ENCODE peak calls at places on chromosome 10, in four cellular contexts. Z is keratinocyte, K is GM23248, O is mesendoderm. W is an unnamed sample.

GRCh38 chr10:43863270-43863669 is 214.6 kb upstream of the ZNF32 start:
- DNase-seq in Z (no peak), K (no peak), O (no peak), W (no peak)

GRCh38 chr10:51547941-51548340 is 151.5 kb downstream of the CSTF2T start:
- DNase-seq in Z (no peak), K (no peak), O (no peak), W (no peak)

GRCh38 chr10:132109341-132110072 is 43.8 kb downstream of the JAKMIP3 start:
- DNase-seq in Z (no peak), K (peak), O (no peak), W (no peak)

GRCh38 chr10:17113346-17113745 is 16.3 kb downstream of the CUBN start:
- DNase-seq in Z (peak), K (peak), O (no peak), W (no peak)

GRCh38 chr10:12723240-12723639 is 278.3 kb downstream of the CCDC3 start:
- DNase-seq in Z (no peak), K (no peak), O (no peak), W (no peak)

GRCh38 chr10:80323298-80323697 is 33.3 kb downstream of the DYDC1 start:
- DNase-seq in Z (no peak), K (no peak), O (no peak), W (no peak)

GRCh38 chr10:132532784-132533560 is 4.6 kb upstream of the INPP5A start:
- DNase-seq in Z (no peak), K (peak), O (peak), W (peak)

GRCh38 chr10:4023997-4024396 is 239.0 kb upstream of the KLF6 start:
- DNase-seq in Z (no peak), K (no peak), O (no peak), W (no peak)

GRCh38 chr10:18594574-18595156 is 56.7 kb downstream of the NSUN6 start:
- DNase-seq in Z (no peak), K (no peak), O (peak), W (no peak)

GRCh38 chr10:75431180-75432111 is at the start of gene LRMDA:
- DNase-seq in Z (no peak), K (peak), O (no peak), W (no peak)

GRCh38 chr10:48805411-48805810 is 120.7 kb downstream of the WDFY4 start:
- DNase-seq in Z (no peak), K (no peak), O (peak), W (no peak)

GRCh38 chr10:59109826-59110225 is 66.6 kb upstream of the PHYHIPL start:
- DNase-seq in Z (no peak), K (no peak), O (no peak), W (no peak)
- H3K4me2 ChIP-seq in Z (no peak), K (no peak), O (no peak), W (no peak)

GRCh38 chr10:114683593-114683992 is 25.5 kb upstream of the ABLIM1 start:
- DNase-seq in Z (no peak), K (no peak), O (no peak), W (no peak)

GRCh38 chr10:114683162-114683561 is 25.1 kb upstream of the ABLIM1 start:
- DNase-seq in Z (no peak), K (no peak), O (no peak), W (no peak)

GRCh38 chr10:114682532-114682931 is 24.5 kb upstream of the ABLIM1 start:
- DNase-seq in Z (no peak), K (no peak), O (no peak), W (no peak)

GRCh38 chr10:114681542-114681941 is 23.5 kb upstream of the ABLIM1 start:
- DNase-seq in Z (no peak), K (no peak), O (no peak), W (peak)

GRCh38 chr10:114682121-114682520 is 24.0 kb upstream of the ABLIM1 start:
- DNase-seq in Z (no peak), K (no peak), O (no peak), W (no peak)
- H3K4me2 ChIP-seq in Z (peak), K (no peak), O (no peak), W (no peak)

GRCh38 chr10:69729326-69730048 is 72.2 kb upstream of the COL13A1 start:
- DNase-seq in Z (no peak), K (no peak), O (no peak), W (no peak)
- H3K4me2 ChIP-seq in Z (no peak), K (no peak), O (no peak), W (no peak)

GRCh38 chr10:29735628-29736324 is 101.0 kb upstream of the SVIL start:
- DNase-seq in Z (no peak), K (peak), O (peak), W (peak)
- H3K4me2 ChIP-seq in Z (peak), K (peak), O (peak), W (peak)

DNA sequence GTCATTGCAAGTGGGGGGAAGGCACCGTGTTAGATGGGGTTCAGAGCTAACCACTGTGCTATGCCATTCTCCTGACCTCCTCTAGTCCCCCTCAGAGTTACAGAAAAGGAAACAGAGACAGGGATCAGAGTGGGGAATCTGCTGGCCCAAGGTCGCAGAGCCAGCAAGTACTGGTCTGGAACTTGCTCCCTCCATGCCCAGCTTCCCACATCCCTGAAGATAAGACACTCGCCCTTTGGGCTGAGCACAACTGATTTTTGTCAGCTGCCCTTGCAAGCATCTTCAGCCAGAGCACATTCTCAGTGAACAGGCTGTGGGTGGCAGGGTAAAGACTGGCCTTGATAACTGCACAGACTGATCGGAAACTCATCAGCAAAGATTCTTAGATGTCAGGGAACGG is 1.2 kb upstream of the SORBS1 start:
- DNase-seq in Z (no peak), K (no peak), O (no peak), W (no peak)
- H3K4me2 ChIP-seq in Z (no peak), K (no peak), O (no peak), W (no peak)

W was measured in HCT116.